ENCODE peak calls at places on chromosomes 6 and 20, in five cellular contexts. N is bronchial epithelial cell, L is tibial artery, U is lower lobe of right lung, A is neural progenitor cell. I is an unnamed sample. For H3K27me3, the result is how much of the 10 kb centered on the place peaks cover.

GRCh38 chr6:75167851-75168250 is 38.0 kb downstream of the COL12A1 start:
- DNase-seq in N (no peak), L (no peak), A (no peak), U (no peak), I (no peak)

GRCh38 chr6:36700071-36700811 is 2.6 kb downstream of the RAB44 start:
- DNase-seq in A (no peak), L (peak), N (no peak), U (no peak), I (no peak)

GRCh38 chr20:54084727-54085368 is 14.5 kb upstream of the BCAS1 start:
- DNase-seq in U (no peak), N (no peak), A (no peak), L (no peak), I (no peak)

GRCh38 chr6:142339969-142340368 is 38.2 kb downstream of the ADGRG6 start:
- DNase-seq in L (no peak), N (no peak), A (no peak), U (no peak), I (no peak)

GRCh38 chr6:101909376-101909775 is 515.9 kb downstream of the GRIK2 start:
- DNase-seq in N (no peak), A (no peak), L (no peak), U (no peak), I (no peak)

GRCh38 chr6:119484598-119484997 is 135.0 kb upstream of the MAN1A1 start:
- DNase-seq in N (peak), U (no peak), L (no peak), A (peak), I (no peak)

GRCh38 chr6:21827425-21828192 is 234.1 kb downstream of the SOX4 start:
- DNase-seq in L (no peak), N (no peak), U (no peak), A (no peak), I (no peak)

GRCh38 chr6:20700375-20700774 is 166.1 kb downstream of the CDKAL1 start:
- DNase-seq in N (no peak), L (no peak), U (no peak), A (no peak), I (no peak)

GRCh38 chr6:120935007-120935406 is 399.3 kb downstream of the TBC1D32 start:
- DNase-seq in A (no peak), N (no peak), U (no peak), L (no peak), I (no peak)

GRCh38 chr6:149234051-149234962 is 83.2 kb upstream of the TAB2 start:
- DNase-seq in A (no peak), N (peak), U (no peak), L (no peak), I (no peak)

DNA sequence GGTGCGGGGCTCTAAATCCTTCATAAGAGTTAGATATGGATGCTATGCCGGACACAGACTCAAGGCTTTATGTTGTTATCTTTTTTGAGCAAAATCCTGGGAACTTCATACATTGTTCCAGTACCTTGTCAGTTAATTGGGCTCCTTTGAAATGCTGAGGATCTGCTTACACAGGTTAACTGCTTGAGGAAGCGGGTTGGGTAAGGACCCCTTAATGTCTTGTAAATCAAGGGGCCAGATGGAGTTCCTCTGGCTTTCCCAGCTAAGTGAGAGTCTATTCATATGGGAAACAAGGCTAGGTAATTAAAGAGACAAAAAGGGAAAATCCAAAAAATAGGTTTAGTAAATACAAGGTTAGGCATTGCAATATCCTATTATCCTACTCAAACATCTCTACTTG is 141.5 kb downstream of the OR2B2 start:
- DNase-seq in A (no peak), L (no peak), U (no peak), N (no peak), I (no peak)
- H3K27me3 ChIP-seq in A (half or more), L (under half), U (under half), N (under half), I (under half)

DNA sequence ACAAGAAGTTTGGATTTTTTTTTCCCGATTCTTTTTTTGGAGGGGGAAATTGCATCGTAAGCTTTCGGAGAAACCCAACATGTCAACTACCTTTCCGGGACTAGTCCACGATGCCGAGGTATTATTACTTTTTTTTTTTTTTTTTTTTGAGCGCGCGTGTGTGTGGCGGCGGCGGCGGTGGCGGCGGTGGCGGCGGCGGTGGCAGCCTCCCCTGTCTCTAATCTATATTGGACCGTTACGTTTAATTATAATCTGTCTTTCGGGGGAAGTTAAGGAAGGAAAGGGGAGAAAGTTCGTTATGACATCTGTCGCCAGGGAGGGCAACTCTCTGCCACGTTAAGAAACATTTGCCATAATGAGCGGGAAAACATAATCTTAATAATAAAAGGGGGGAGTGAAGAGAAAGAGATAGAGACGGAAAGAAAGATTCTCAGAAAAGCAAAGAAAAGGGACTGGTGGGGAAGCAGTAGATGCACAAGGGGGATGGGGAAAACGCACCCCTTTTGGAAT is 706 bp downstream of the TFAP2D start:
- DNase-seq in N (no peak), L (no peak), A (no peak), U (no peak), I (no peak)
- H3K27me3 ChIP-seq in N (half or more), L (under half), A (half or more), U (half or more), I (under half)

GRCh38 chr20:38874460-38875169 is 51.6 kb upstream of the FAM83D start:
- DNase-seq in A (no peak), N (no peak), U (no peak), L (peak), I (no peak)
- H3K27me3 ChIP-seq in A (under half), N (under half), U (under half), L (under half), I (under half)

GRCh38 chr20:32013326-32013725 is 3.1 kb downstream of the CCM2L start:
- DNase-seq in L (no peak), U (peak), A (no peak), N (no peak), I (no peak)
- H3K27me3 ChIP-seq in L (under half), U (under half), A (under half), N (under half), I (under half)

GRCh38 chr6:44245391-44245911 is 1.4 kb upstream of the HSP90AB1 start:
- DNase-seq in L (no peak), U (no peak), A (peak), N (no peak), I (no peak)
- H3K27me3 ChIP-seq in L (under half), U (under half), A (under half), N (under half), I (under half)

DNA sequence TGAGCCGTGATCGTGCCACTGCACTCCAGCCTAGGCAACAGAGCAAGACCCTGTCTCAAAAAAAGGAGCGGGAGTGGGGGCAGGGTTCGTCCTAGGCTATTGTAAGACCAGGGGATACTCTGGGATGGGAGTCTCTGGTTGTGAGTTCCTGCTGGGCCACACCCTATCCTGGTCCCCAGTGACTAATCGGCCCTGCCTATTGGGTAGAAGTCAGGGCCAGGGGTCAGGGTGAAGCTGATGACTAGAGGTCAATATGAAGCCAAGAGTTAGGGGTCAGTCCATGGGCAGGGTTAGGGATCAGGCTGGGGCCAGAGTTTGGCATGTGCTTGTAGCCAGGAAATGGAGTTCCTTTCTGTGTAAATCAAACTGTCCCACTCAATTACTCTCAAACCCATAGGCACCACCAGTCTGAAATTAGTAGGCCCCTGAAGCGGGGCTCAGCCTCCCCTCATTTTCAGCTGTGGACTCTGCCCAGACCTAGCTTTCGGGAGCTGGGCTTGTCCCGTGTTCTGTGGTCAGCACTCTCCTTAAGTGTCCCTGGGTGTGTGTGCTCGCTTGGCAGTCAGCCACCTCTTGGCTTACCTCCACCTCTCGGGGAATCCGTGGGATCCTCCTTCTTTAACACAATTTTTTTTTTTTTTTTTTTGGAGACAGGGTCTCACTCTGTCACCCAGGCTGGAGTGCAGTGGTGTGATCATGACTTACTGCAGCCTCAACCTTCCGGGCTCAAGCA is 1.8 kb downstream of the HSPA12B start:
- DNase-seq in L (no peak), U (peak), N (no peak), A (no peak), I (no peak)
- H3K27me3 ChIP-seq in L (under half), U (under half), N (under half), A (under half), I (under half)

DNA sequence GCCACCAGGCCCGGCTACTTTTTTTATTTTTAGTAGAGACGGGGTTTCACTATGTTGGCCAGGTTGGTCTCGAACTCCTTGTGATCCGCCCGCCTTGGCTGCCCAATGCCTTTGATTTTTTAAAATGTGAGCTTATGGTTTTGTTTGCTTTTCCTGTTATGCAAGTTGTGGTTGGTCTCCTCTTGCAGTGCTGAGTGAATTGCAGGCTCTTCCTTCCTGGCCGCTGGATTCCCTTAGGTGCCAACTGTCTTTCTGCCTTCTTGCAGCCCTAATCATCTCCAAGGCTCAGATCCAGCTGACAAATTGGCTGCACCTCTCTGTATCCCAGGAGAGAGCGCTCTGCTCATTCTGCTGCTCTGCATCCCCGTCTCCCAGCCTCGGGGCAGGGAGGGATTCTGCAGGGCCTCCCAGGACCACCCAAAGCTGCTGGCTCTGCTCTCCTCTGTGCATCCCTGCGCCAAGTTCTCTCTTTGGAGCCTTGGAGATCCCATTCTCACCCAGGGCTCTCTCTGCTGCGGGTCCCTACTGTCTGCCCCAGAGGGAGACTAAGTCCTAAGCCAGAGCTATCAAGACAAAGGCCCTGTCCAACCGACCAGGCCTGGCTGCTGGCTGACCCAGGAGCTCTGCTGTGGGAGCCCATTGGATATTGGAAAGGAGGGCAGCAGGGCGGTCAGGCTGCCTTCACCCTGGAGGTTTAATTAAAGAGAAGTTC is 14.1 kb upstream of the EMILIN3 start:
- DNase-seq in L (no peak), U (no peak), N (no peak), A (peak), I (no peak)
- H3K27me3 ChIP-seq in L (under half), U (under half), N (under half), A (under half), I (under half)

DNA sequence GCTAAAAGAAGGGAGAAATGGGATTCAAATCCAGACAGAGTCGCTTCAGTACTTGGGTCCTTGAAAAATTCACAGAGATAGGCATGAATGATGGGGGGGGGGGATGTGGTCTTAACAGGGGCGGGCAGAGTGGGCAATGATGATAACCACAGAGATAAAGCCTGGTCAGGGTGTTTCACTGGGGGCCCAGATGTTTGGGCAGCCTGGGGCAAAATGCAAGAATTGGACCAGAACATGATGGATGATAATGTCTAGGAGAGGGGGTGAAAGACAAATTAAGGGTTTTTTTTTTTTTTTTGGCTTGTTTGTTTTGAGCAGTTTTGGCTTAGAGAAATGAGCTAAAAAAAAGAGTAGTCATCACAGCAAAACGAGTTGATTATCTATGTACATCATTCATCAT is 57.4 kb downstream of the LAMP5 start:
- DNase-seq in L (no peak), N (no peak), A (no peak), U (no peak), I (no peak)
- H3K27me3 ChIP-seq in L (under half), N (under half), A (under half), U (under half), I (under half)

GRCh38 chr6:98827295-98828159 is 6.8 kb upstream of the POU3F2 start:
- DNase-seq in N (no peak), U (no peak), L (no peak), A (peak), I (no peak)
- H3K27me3 ChIP-seq in N (half or more), U (half or more), L (under half), A (half or more), I (half or more)

I was measured in thoracic aorta.